ENCODE peak calls at places on chromosomes 13 and 19, in six cellular contexts. F is heart left ventricle, Z is IMR-90, C is NB4, M is suprapubic skin, E is esophagus squamous epithelium. L is an unnamed sample.

GRCh38 chr13:114132419-114133121 is at the start of gene RASA3:
- DNase-seq in F (peak), Z (peak), C (peak), M (no peak), E (no peak), L (peak)

GRCh38 chr13:49323344-49323743 is 75.6 kb downstream of the CDADC1 start:
- DNase-seq in F (no peak), Z (no peak), C (no peak), M (no peak), E (no peak), L (no peak)

GRCh38 chr19:27735314-27735713 is 1477.6 kb downstream of the UQCRFS1 start:
- DNase-seq in F (no peak), Z (no peak), C (no peak), M (no peak), E (no peak), L (no peak)

GRCh38 chr13:94464771-94465170 is 14.7 kb downstream of the DCT start:
- DNase-seq in F (no peak), Z (no peak), C (no peak), M (no peak), E (no peak), L (no peak)

GRCh38 chr13:84097148-84097547 is 214.9 kb upstream of the SLITRK1 start:
- DNase-seq in F (no peak), Z (no peak), C (no peak), M (no peak), E (no peak), L (no peak)

GRCh38 chr13:50376895-50377575 is 361.8 kb downstream of the KCNRG start:
- DNase-seq in F (peak), Z (no peak), C (no peak), M (no peak), E (no peak), L (no peak)

GRCh38 chr13:111437856-111438547 is 117.6 kb downstream of the TEX29 start:
- DNase-seq in F (no peak), Z (no peak), C (no peak), M (no peak), E (no peak), L (no peak)

GRCh38 chr13:61110804-61111203 is 304.8 kb downstream of the PCDH20 start:
- DNase-seq in F (no peak), Z (no peak), C (no peak), M (no peak), E (no peak), L (no peak)

GRCh38 chr13:48506092-48506701 is 26.7 kb downstream of the RCBTB2 start:
- DNase-seq in F (peak), Z (no peak), C (no peak), M (no peak), E (no peak), L (no peak)

GRCh38 chr19:48928164-48929005 is 5.1 kb upstream of the DHDH start:
- DNase-seq in F (no peak), Z (peak), C (no peak), M (no peak), E (no peak), L (no peak)

GRCh38 chr19:604355-604754 is 14.7 kb downstream of the HCN2 start:
- DNase-seq in F (no peak), Z (no peak), C (peak), M (no peak), E (no peak), L (peak)

GRCh38 chr13:81051873-81052272 is 710.9 kb upstream of the SPRY2 start:
- DNase-seq in F (no peak), Z (no peak), C (no peak), M (no peak), E (no peak), L (no peak)

GRCh38 chr13:81048026-81048461 is 707.1 kb upstream of the SPRY2 start:
- DNase-seq in F (no peak), Z (no peak), C (peak), M (no peak), E (no peak), L (no peak)
- TF ChIP-seq POLR2A in F (no peak), Z (no peak), C (no peak), M (no peak), E (no peak), L (no peak)

DNA sequence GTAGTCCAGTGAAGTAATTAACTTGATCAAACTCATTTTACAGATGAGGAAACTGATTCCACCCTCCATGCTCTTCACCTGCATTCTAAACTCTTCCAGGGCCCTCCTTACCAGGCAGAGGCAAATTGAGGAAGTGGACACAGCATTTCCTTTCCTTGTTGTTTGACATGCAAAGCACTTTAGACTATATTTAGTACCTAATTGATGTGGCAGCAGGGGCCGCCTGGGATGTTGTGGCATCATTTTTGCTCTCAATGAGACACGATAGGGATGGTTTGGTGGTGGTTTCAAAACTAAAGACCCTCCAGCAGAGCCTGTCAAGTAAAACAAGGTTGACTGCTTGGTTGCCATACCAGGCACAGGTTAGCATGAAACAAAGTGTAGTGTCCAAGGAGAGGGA is 7.9 kb downstream of the SIPA1L3 start:
- DNase-seq in F (no peak), Z (no peak), C (peak), M (no peak), E (no peak), L (no peak)
- TF ChIP-seq POLR2A in F (no peak), Z (no peak), C (no peak), M (no peak), E (no peak), L (no peak)

DNA sequence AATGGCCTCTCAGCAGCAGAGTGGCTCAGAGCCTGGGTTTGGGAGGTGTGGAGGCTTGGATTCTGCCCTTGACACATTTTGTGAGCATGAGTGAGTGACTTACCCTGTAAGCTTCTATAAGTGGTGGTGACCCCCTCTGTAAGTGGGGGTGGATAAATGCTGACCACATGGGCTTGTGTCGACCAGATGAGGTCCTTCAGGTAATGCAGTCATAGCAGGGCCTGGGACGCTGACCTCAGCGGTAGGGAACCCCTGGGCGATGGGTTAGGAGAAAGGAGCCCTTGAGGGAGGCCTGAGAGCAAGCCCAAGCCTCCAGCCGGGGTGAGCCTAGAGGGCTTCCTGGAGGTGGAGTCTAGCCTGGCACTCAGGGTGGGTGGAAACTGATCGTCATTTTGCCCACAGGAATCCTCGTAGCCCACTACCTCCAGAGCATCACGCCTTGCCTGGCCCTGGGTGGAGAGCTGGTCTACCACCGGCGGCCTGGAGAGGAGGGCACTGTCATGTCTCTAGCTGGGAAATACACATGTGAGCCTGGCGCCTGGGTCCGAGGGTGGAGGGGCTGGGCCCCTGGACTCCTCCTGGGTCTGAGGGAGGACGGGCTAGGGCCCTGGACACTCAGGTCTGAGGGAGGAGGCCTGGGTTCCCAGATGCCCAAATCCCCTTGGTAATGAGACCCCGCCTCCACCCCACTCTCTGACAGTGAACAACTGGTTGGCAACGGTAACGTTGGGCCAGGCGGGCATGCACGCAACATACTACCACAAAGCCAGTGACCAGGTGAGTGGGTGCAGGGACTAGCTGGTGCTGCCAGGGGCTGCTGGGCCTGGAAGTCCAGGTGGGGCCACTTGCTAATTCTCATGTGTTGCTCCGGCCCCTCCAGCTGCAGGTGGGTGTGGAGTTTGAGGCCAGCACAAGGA is 5.0 kb upstream of the APOE start:
- DNase-seq in F (no peak), Z (no peak), C (no peak), M (no peak), E (no peak), L (no peak)
- TF ChIP-seq POLR2A in F (no peak), Z (no peak), C (no peak), M (no peak), E (no peak), L (no peak)

GRCh38 chr19:2149980-2150793 is 1.2 kb downstream of the AP3D1 start:
- DNase-seq in F (no peak), Z (peak), C (peak), M (no peak), E (no peak), L (no peak)
- TF ChIP-seq POLR2A in F (no peak), Z (no peak), C (no peak), M (no peak), E (no peak), L (no peak)

DNA sequence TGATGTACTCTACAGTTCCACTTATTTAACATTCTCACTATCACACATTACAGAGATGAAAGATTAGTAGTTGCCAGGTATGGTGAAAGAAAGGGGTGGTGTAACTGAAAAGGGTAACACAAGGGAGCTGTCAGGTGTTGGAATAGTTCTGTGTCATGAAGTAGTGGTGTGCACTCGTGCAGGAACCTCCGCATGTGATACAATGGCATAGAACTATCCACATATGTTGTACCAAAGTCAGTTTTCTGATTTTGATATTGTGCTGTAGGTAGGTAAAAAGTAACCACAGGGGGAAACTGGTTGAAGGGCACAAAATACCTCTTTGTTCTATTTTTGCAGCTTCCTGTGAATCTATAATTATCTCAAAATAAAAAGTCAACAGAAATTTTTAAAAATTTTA is 24.4 kb upstream of the RPL21 start:
- DNase-seq in F (no peak), Z (no peak), C (no peak), M (no peak), E (no peak), L (no peak)
- TF ChIP-seq POLR2A in F (no peak), Z (no peak), C (no peak), M (no peak), E (no peak), L (no peak)

GRCh38 chr19:4977299-4978174 is 8.6 kb downstream of the KDM4B start:
- DNase-seq in F (peak), Z (peak), C (no peak), M (no peak), E (no peak), L (no peak)

GRCh38 chr19:4979211-4979807 is 10.4 kb downstream of the KDM4B start:
- DNase-seq in F (no peak), Z (no peak), C (no peak), M (no peak), E (no peak), L (no peak)

GRCh38 chr19:4974855-4975469 is 6.0 kb downstream of the KDM4B start:
- DNase-seq in F (no peak), Z (no peak), C (no peak), M (no peak), E (no peak), L (no peak)

GRCh38 chr19:4980087-4980486 is 11.2 kb downstream of the KDM4B start:
- DNase-seq in F (no peak), Z (no peak), C (peak), M (no peak), E (no peak), L (no peak)

GRCh38 chr19:4976412-4977298 is 7.7 kb downstream of the KDM4B start:
- DNase-seq in F (peak), Z (peak), C (peak), M (peak), E (peak), L (no peak)
- TF ChIP-seq POLR2A in F (peak), Z (no peak), C (no peak), M (peak), E (no peak), L (no peak)

L was measured in erythroblast.